ENCODE peak calls at places on chromosomes 4 and X, in four cellular contexts. D is SK-N-SH, T is K562, G is GM12878. F is an unnamed sample.

GRCh38 chr4:2714071-2714770 is 41.9 kb downstream of the TNIP2 start:
- DNase-seq in D (peak; percentile 62), T (no peak), G (no peak), F (no peak)

GRCh38 chrX:153411988-153412574 is 809 bp downstream of the ZFP92 start:
- DNase-seq in D (peak; percentile 52), T (no peak), G (no peak), F (no peak)

GRCh38 chr4:181971973-181972372 is 271.2 kb upstream of the TENM3 start:
- DNase-seq in D (no peak), T (no peak), G (no peak), F (no peak)

GRCh38 chrX:21985332-21985777 is 44.8 kb downstream of the SMS start:
- DNase-seq in D (peak; percentile 80), T (peak; percentile 75), G (peak; percentile 67), F (peak; percentile 62)

GRCh38 chr4:120718979-120719566 is 203.5 kb downstream of the PRDM5 start:
- DNase-seq in D (peak; percentile 34), T (no peak), G (no peak), F (peak; percentile 28)

GRCh38 chrX:100969936-100970335 is 428 bp downstream of the ARL13A start:
- DNase-seq in D (peak; percentile 50), T (no peak), G (no peak), F (no peak)

GRCh38 chr4:129350800-129351199 is 254.8 kb downstream of the C4orf33 start:
- DNase-seq in D (no peak), T (no peak), G (no peak), F (no peak)

GRCh38 chrX:119684916-119685224 is 8.1 kb downstream of the SEPTIN6 start:
- DNase-seq in D (no peak), T (no peak), G (no peak), F (no peak)

GRCh38 chr4:168098257-168098717 is 6.0 kb downstream of the ANXA10 start:
- DNase-seq in D (no peak), T (no peak), G (no peak), F (no peak)

GRCh38 chrX:77528034-77528433 is 80.8 kb downstream of the FGF16 start:
- DNase-seq in D (peak; percentile 56), T (peak; percentile 17), G (no peak), F (peak; percentile 8)

GRCh38 chrX:21870494-21870893 is 14.7 kb downstream of the YY2 start:
- DNase-seq in D (no peak), T (no peak), G (no peak), F (no peak)

GRCh38 chrX:63746278-63746677 is 38.7 kb downstream of the ARHGEF9 start:
- DNase-seq in D (no peak), T (no peak), G (no peak), F (no peak)

GRCh38 chrX:37380920-37381319 is 31.8 kb downstream of the PRRG1 start:
- DNase-seq in D (no peak), T (no peak), G (no peak), F (no peak)

GRCh38 chrX:102659790-102660757 is 8.8 kb downstream of the GPRASP1 start:
- DNase-seq in D (peak; percentile 74), T (peak; percentile 68), G (peak; percentile 28), F (peak; percentile 75)

GRCh38 chr4:139986621-139987510 is 167.1 kb downstream of the MAML3 start:
- DNase-seq in D (peak; percentile 39), T (no peak), G (no peak), F (no peak)

GRCh38 chrX:48493890-48494364 is 14.9 kb upstream of the PORCN start:
- DNase-seq in D (no peak), T (peak; percentile 36), G (no peak), F (peak; percentile 57)

GRCh38 chrX:150842198-150842553 is 56.3 kb downstream of the CD99L2 start:
- DNase-seq in D (no peak), T (no peak), G (no peak), F (no peak)

GRCh38 chrX:46577116-46578005 is 3.8 kb downstream of the CHST7 start:
- DNase-seq in D (no peak), T (no peak), G (no peak), F (no peak)

GRCh38 chr4:81152839-81153713 is 61.9 kb downstream of the PRKG2 start:
- DNase-seq in D (no peak), T (no peak), G (no peak), F (no peak)

GRCh38 chr4:63211377-63211776 is 1197.9 kb downstream of the TECRL start:
- DNase-seq in D (no peak), T (no peak), G (no peak), F (no peak)

GRCh38 chr4:123741906-123742305 is 345.3 kb downstream of the SPRY1 start:
- DNase-seq in D (no peak), T (no peak), G (no peak), F (no peak)

GRCh38 chrX:633655-634305 is 3.2 kb downstream of the SHOX start:
- DNase-seq in D (no peak), T (no peak), G (no peak), F (no peak)

GRCh38 chr4:152935138-152935537 is 985 bp upstream of the FHDC1 start:
- DNase-seq in D (no peak), T (peak; percentile 70), G (no peak), F (peak; percentile 63)

GRCh38 chr4:89489338-89489771 is 181.8 kb upstream of the GPRIN3 start:
- DNase-seq in D (peak; percentile 9), T (no peak), G (no peak), F (peak; percentile 46)

GRCh38 chr4:6608758-6609414 is 31.6 kb upstream of the MRFAP1 start:
- DNase-seq in D (no peak), T (no peak), G (no peak), F (peak; percentile 38)

GRCh38 chr4:45241976-45242375 is 515.6 kb upstream of the GNPDA2 start:
- DNase-seq in D (no peak), T (no peak), G (no peak), F (no peak)

GRCh38 chrX:38561951-38562719 is 793 bp downstream of the TSPAN7 start:
- DNase-seq in D (peak; percentile 54), T (no peak), G (no peak), F (peak; percentile 19)

GRCh38 chrX:154748712-154749339 is 2.1 kb downstream of the GAB3 start:
- DNase-seq in D (peak; percentile 70), T (peak; percentile 61), G (no peak), F (peak; percentile 15)

GRCh38 chr4:166386491-166387367 is 513.7 kb downstream of the TLL1 start:
- DNase-seq in D (no peak), T (no peak), G (no peak), F (no peak)

GRCh38 chr4:166318810-166319525 is 445.9 kb downstream of the TLL1 start:
- DNase-seq in D (no peak), T (no peak), G (no peak), F (no peak)

GRCh38 chr4:148795156-148795864 is 353.1 kb upstream of the NR3C2 start:
- DNase-seq in D (no peak), T (no peak), G (no peak), F (peak; percentile 17)

GRCh38 chr4:21948347-21949072 is at the start of gene KCNIP4:
- DNase-seq in D (peak; percentile 68), T (no peak), G (no peak), F (peak; percentile 59)

GRCh38 chr4:180947421-180947820 is 1295.8 kb upstream of the TENM3 start:
- DNase-seq in D (peak; percentile 42), T (no peak), G (no peak), F (no peak)

GRCh38 chrX:107563851-107564250 is 64.5 kb upstream of the PRPS1 start:
- DNase-seq in D (no peak), T (no peak), G (no peak), F (peak; percentile 21)

GRCh38 chr4:54238389-54238788 is 9.3 kb downstream of the PDGFRA start:
- DNase-seq in D (no peak), T (no peak), G (no peak), F (no peak)

GRCh38 chr4:83449009-83449408 is 6.6 kb downstream of the HELQ start:
- DNase-seq in D (no peak), T (no peak), G (no peak), F (no peak)

GRCh38 chr4:83456184-83456501 is 285 bp downstream of the MRPS18C start:
- DNase-seq in D (no peak), T (no peak), G (no peak), F (no peak)

GRCh38 chr4:83455300-83456183 is at the start of the genes HELQ and MRPS18C:
- DNase-seq in D (peak; percentile 90), T (peak; percentile 94), G (peak; percentile 98), F (peak; percentile 89)

DNA sequence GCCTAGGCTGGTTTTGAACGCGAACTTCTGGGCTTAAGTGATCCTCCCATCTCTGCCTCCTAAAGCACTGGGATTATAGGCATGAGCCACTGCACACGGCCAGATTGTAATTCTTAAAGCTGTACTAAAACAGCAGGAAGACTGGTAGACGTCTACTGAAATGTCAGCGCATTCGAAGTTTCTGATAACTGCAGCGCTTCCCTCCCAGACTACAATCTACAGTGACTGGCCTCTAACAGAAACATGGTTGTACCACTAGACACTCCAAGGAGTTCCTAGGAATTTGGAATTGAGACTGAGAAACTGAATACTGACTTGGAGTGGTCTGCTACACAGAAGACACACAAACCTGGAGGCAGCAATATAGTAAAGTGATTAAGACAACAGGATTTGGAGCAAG is 997 bp downstream of the HELQ start:
- DNase-seq in D (no peak), T (no peak), G (no peak), F (no peak)
- TF ChIP-seq USF1 in D (no peak), T (no peak), G (no peak), F (no peak)

GRCh38 chr4:84232311-84233095 is 266.6 kb downstream of the NKX6-1 start:
- DNase-seq in D (no peak), T (no peak), G (no peak), F (no peak)
- TF ChIP-seq USF1 in D (no peak), T (no peak), G (no peak), F (no peak)

GRCh38 chr4:102713096-102713495 is 47.7 kb downstream of the MANBA start:
- DNase-seq in D (no peak), T (no peak), G (no peak), F (no peak)
- TF ChIP-seq USF1 in D (no peak), T (no peak), G (no peak), F (no peak)

GRCh38 chr4:109925396-109925795 is 12.7 kb downstream of the EGF start:
- DNase-seq in D (no peak), T (no peak), G (no peak), F (no peak)
- TF ChIP-seq USF1 in D (no peak), T (no peak), G (no peak), F (no peak)

GRCh38 chr4:744212-744841 is 38.7 kb downstream of the PCGF3 start:
- DNase-seq in D (no peak), T (no peak), G (no peak), F (no peak)
- TF ChIP-seq USF1 in D (no peak), T (no peak), G (no peak), F (no peak)

DNA sequence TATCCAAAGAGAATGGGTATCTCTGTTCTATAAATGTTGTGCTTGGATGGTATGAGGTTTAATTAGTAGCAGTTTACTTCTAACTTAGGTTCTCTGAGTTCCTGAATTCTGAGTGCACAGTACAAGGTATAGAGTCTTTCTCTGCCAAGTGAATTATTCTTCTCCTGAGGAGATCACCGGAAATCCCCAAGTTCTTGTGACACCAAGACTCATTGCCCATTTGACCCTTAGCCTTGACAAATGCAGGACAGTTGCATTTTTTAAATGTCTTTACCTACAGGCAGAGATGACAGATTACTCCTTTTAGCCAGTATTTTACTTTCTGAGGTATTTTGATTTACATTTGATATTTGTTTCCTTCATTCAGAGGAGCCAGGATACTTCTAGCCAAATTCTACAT is 72.9 kb downstream of the MAOA start:
- DNase-seq in D (no peak), T (no peak), G (no peak), F (no peak)
- TF ChIP-seq USF1 in D (no peak), T (no peak), G (no peak), F (no peak)

GRCh38 chr4:106240699-106241098 is 75.3 kb downstream of the TBCK start:
- DNase-seq in D (no peak), T (no peak), G (no peak), F (no peak)

GRCh38 chr4:106238819-106239420 is 77.1 kb downstream of the TBCK start:
- DNase-seq in D (peak; percentile 21), T (peak; percentile 28), G (no peak), F (peak; percentile 22)
- TF ChIP-seq USF1 in D (no peak), T (no peak), G (no peak), F (no peak)